ENCODE peak calls at places on chromosome 19, in ten cellular contexts. Q, W, L, Z, U, J, E, H, P and X are unnamed samples.

GRCh38 chr19:39498262-39499081 is at the start of gene DLL3:
- DNase-seq in Q (no peak), W (no peak), L (no peak), Z (no peak), U (peak; percentile 49), J (no peak), E (no peak), H (no peak), P (no peak), X (no peak)

GRCh38 chr19:41193420-41194156 is 569 bp downstream of the CYP2S1 start:
- DNase-seq in Q (no peak), W (no peak), L (no peak), Z (no peak), U (no peak), J (no peak), E (no peak), H (no peak), P (no peak), X (no peak)

GRCh38 chr19:13920940-13921744 is 15.1 kb downstream of the CC2D1A start:
- DNase-seq in Q (peak; percentile 69), W (peak; percentile 70), L (no peak), Z (no peak), U (no peak), J (no peak), E (peak; percentile 26), H (no peak), P (peak; percentile 70), X (no peak)

GRCh38 chr19:18379803-18380747 is 5.9 kb upstream of the GDF15 start:
- DNase-seq in Q (peak; percentile 94), W (no peak), L (no peak), Z (no peak), U (no peak), J (no peak), E (no peak), H (no peak), P (peak; percentile 67), X (no peak)

GRCh38 chr19:55115446-55116065 is 1.9 kb downstream of the PPP1R12C start:
- DNase-seq in Q (peak; percentile 39), W (no peak), L (no peak), Z (no peak), U (no peak), J (no peak), E (no peak), H (no peak), P (no peak), X (no peak)

GRCh38 chr19:1011831-1012333 is 9.0 kb downstream of the TMEM259 start:
- DNase-seq in Q (no peak), W (no peak), L (no peak), Z (no peak), U (no peak), J (no peak), E (no peak), H (no peak), P (no peak), X (no peak)

GRCh38 chr19:15562145-15562544 is 52.9 kb upstream of the CYP4F8 start:
- DNase-seq in Q (no peak), W (no peak), L (no peak), Z (no peak), U (no peak), J (no peak), E (no peak), H (no peak), P (no peak), X (no peak)

GRCh38 chr19:4636151-4636717 is 3.1 kb upstream of the TNFAIP8L1 start:
- DNase-seq in Q (peak; percentile 44), W (peak; percentile 79), L (peak; percentile 54), Z (no peak), U (peak; percentile 91), J (peak; percentile 61), E (no peak), H (no peak), P (peak; percentile 50), X (peak; percentile 17)

GRCh38 chr19:50516456-50516855 is 2.7 kb upstream of the ASPDH start:
- DNase-seq in Q (no peak), W (no peak), L (no peak), Z (no peak), U (no peak), J (no peak), E (no peak), H (no peak), P (no peak), X (no peak)

GRCh38 chr19:33798701-33799111 is 2.0 kb downstream of the KCTD15 start:
- DNase-seq in Q (peak; percentile 29), W (no peak), L (no peak), Z (no peak), U (no peak), J (no peak), E (no peak), H (no peak), P (no peak), X (no peak)

GRCh38 chr19:12752056-12752781 is 628 bp downstream of the BEST2 start:
- DNase-seq in Q (no peak), W (no peak), L (no peak), Z (no peak), U (no peak), J (no peak), E (no peak), H (no peak), P (no peak), X (no peak)

GRCh38 chr19:50008532-50008931 is 16.6 kb downstream of the VRK3 start:
- DNase-seq in Q (peak; percentile 11), W (no peak), L (no peak), Z (no peak), U (no peak), J (no peak), E (no peak), H (no peak), P (no peak), X (no peak)

GRCh38 chr19:16039545-16039944 is 36.8 kb upstream of the TPM4 start:
- DNase-seq in Q (no peak), W (no peak), L (no peak), Z (no peak), U (no peak), J (no peak), E (no peak), H (no peak), P (no peak), X (no peak)

GRCh38 chr19:39590265-39590664 is 12.1 kb upstream of the LGALS13 start:
- DNase-seq in Q (peak; percentile 14), W (no peak), L (no peak), Z (no peak), U (no peak), J (no peak), E (no peak), H (no peak), P (peak; percentile 14), X (no peak)

GRCh38 chr19:6362024-6362344 is 653 bp downstream of the CLPP start:
- DNase-seq in Q (no peak), W (no peak), L (no peak), Z (no peak), U (no peak), J (no peak), E (no peak), H (no peak), P (no peak), X (no peak)

GRCh38 chr19:45097450-45097775 is 4.4 kb downstream of the PPP1R37 start:
- DNase-seq in Q (no peak), W (no peak), L (no peak), Z (no peak), U (no peak), J (no peak), E (no peak), H (no peak), P (no peak), X (no peak)

GRCh38 chr19:1954547-1954946 is 13.6 kb downstream of the CSNK1G2 start:
- DNase-seq in Q (no peak), W (no peak), L (no peak), Z (no peak), U (no peak), J (no peak), E (no peak), H (no peak), P (no peak), X (no peak)

GRCh38 chr19:30254214-30254613 is 118.0 kb upstream of the ZNF536 start:
- DNase-seq in Q (no peak), W (no peak), L (no peak), Z (no peak), U (no peak), J (no peak), E (no peak), H (no peak), P (no peak), X (no peak)

GRCh38 chr19:17555929-17556813 is 722 bp downstream of the COLGALT1 start:
- DNase-seq in Q (peak; percentile 79), W (peak; percentile 58), L (no peak), Z (no peak), U (no peak), J (no peak), E (peak; percentile 42), H (no peak), P (peak; percentile 81), X (no peak)

GRCh38 chr19:4233282-4233853 is 4.0 kb downstream of the EBI3 start:
- DNase-seq in Q (peak; percentile 41), W (peak; percentile 85), L (peak; percentile 36), Z (no peak), U (peak; percentile 81), J (peak; percentile 48), E (no peak), H (no peak), P (peak; percentile 33), X (peak; percentile 4)

GRCh38 chr19:47663911-47664771 is 49.1 kb upstream of the EHD2 start:
- DNase-seq in Q (peak; percentile 99), W (no peak), L (no peak), Z (peak; percentile 93), U (no peak), J (no peak), E (peak; percentile 71), H (peak; percentile 89), P (peak; percentile 91), X (peak; percentile 41)